ENCODE peak calls at places on chromosomes 5 and 9, in six cellular contexts. F, T, P, Y, M and R are unnamed samples.

GRCh38 chr5:92559331-92559730 is 1021.7 kb downstream of the NR2F1-AS1 start:
- DNase-seq in F (no peak), T (no peak), P (no peak), Y (no peak), M (no peak), R (no peak)

GRCh38 chr5:67493676-67494075 is 297.1 kb upstream of the CD180 start:
- DNase-seq in F (peak; percentile 38), T (no peak), P (no peak), Y (no peak), M (no peak), R (no peak)

GRCh38 chr5:6399978-6400910 is 21.9 kb upstream of the MED10 start:
- DNase-seq in F (no peak), T (no peak), P (no peak), Y (no peak), M (peak; percentile 78), R (no peak)

GRCh38 chr9:123131258-123131657 is 97.8 kb downstream of the GPR21 start:
- DNase-seq in F (no peak), T (no peak), P (no peak), Y (peak; percentile 54), M (no peak), R (no peak)

GRCh38 chr9:95477885-95478790 is 38.6 kb downstream of the PTCH1 start:
- DNase-seq in F (no peak), T (no peak), P (no peak), Y (no peak), M (peak; percentile 63), R (no peak)

GRCh38 chr5:181052526-181052927 is 12.5 kb downstream of the BTNL9 start:
- DNase-seq in F (peak; percentile 44), T (no peak), P (no peak), Y (no peak), M (peak; percentile 78), R (no peak)

GRCh38 chr5:140802781-140803271 is 2.0 kb downstream of the PCDHA3 start:
- DNase-seq in F (no peak), T (no peak), P (no peak), Y (no peak), M (no peak), R (no peak)

GRCh38 chr9:137719194-137719593 is 100.4 kb downstream of the EHMT1 start:
- DNase-seq in F (no peak), T (no peak), P (no peak), Y (no peak), M (peak; percentile 68), R (no peak)

GRCh38 chr5:132019337-132019736 is 7.9 kb upstream of the ACSL6 start:
- DNase-seq in F (no peak), T (no peak), P (no peak), Y (no peak), M (no peak), R (no peak)

GRCh38 chr9:77981332-77981731 is 50.3 kb downstream of the GNAQ start:
- DNase-seq in F (peak; percentile 18), T (no peak), P (no peak), Y (no peak), M (no peak), R (no peak)